ENCODE peak calls at places on chromosomes 3 and 15, in four cellular contexts. U is Peyer's patch, R is testis, F is stomach. N is an unnamed sample.

GRCh38 chr15:81146006-81146405 is 11.9 kb downstream of the CFAP161 start:
- DNase-seq in U (no peak), F (no peak), R (no peak), N (no peak)

GRCh38 chr3:71215351-71215750 is 368.2 kb downstream of the FOXP1 start:
- DNase-seq in R (no peak), F (no peak), U (no peak), N (no peak)

GRCh38 chr15:69990566-69991391 is 106.9 kb downstream of the TLE3 start:
- DNase-seq in U (no peak), R (no peak), F (no peak), N (no peak)

GRCh38 chr3:170421147-170421641 is 2.5 kb downstream of the CLDN11 start:
- DNase-seq in R (peak), U (no peak), F (no peak), N (no peak)

GRCh38 chr3:129003578-129004112 is 2.5 kb downstream of the EFCC1 start:
- DNase-seq in U (peak), F (peak), R (no peak), N (no peak)

GRCh38 chr15:77631790-77632551 is 741 bp downstream of the LINGO1 start:
- DNase-seq in F (no peak), R (no peak), U (no peak), N (no peak)

GRCh38 chr15:62624541-62625399 is 417.8 kb upstream of the TPM1 start:
- DNase-seq in F (no peak), U (no peak), R (peak), N (no peak)

GRCh38 chr3:149584236-149584635 is 73.6 kb downstream of the WWTR1 start:
- DNase-seq in R (no peak), U (no peak), F (no peak), N (no peak)

GRCh38 chr3:48222616-48223513 is at the start of gene CAMP:
- DNase-seq in R (peak), U (peak), F (peak), N (peak)

GRCh38 chr15:90620379-90621134 is 90.8 kb downstream of the CRTC3 start:
- DNase-seq in U (peak), F (no peak), R (no peak), N (no peak)

GRCh38 chr3:43343185-43343584 is 56.8 kb downstream of the SNRK start:
- DNase-seq in R (no peak), U (no peak), F (no peak), N (no peak)

GRCh38 chr15:72515591-72516389 is 41.7 kb downstream of the ARIH1 start:
- DNase-seq in R (no peak), U (no peak), F (no peak), N (no peak)

GRCh38 chr3:185150561-185150960 is 2.3 kb downstream of the C3orf70 start:
- DNase-seq in U (no peak), R (no peak), F (no peak), N (no peak)

GRCh38 chr15:52326758-52327157 is 31.2 kb upstream of the MYO5C start:
- DNase-seq in U (no peak), R (no peak), F (no peak), N (no peak)

GRCh38 chr3:25856902-25857518 is 67.1 kb downstream of the OXSM start:
- DNase-seq in R (no peak), U (peak), F (no peak), N (no peak)

GRCh38 chr3:150303776-150304175 is 104.3 kb upstream of the TSC22D2 start:
- DNase-seq in U (no peak), F (no peak), R (no peak), N (no peak)

GRCh38 chr3:43870844-43871626 is 180.3 kb downstream of the ABHD5 start:
- DNase-seq in U (no peak), R (no peak), F (no peak), N (no peak)

GRCh38 chr3:133329626-133330025 is 70.2 kb upstream of the BFSP2 start:
- DNase-seq in R (no peak), F (no peak), U (no peak), N (no peak)

GRCh38 chr3:101995371-101996046 is 146.2 kb downstream of the NFKBIZ start:
- DNase-seq in R (no peak), F (no peak), U (no peak), N (no peak)

GRCh38 chr15:35674873-35675781 is 129.2 kb upstream of the DPH6 start:
- DNase-seq in U (no peak), F (no peak), R (no peak), N (no peak)

GRCh38 chr3:161770532-161771386 is 274.2 kb downstream of the OTOL1 start:
- DNase-seq in R (no peak), F (no peak), U (no peak), N (no peak)

DNA sequence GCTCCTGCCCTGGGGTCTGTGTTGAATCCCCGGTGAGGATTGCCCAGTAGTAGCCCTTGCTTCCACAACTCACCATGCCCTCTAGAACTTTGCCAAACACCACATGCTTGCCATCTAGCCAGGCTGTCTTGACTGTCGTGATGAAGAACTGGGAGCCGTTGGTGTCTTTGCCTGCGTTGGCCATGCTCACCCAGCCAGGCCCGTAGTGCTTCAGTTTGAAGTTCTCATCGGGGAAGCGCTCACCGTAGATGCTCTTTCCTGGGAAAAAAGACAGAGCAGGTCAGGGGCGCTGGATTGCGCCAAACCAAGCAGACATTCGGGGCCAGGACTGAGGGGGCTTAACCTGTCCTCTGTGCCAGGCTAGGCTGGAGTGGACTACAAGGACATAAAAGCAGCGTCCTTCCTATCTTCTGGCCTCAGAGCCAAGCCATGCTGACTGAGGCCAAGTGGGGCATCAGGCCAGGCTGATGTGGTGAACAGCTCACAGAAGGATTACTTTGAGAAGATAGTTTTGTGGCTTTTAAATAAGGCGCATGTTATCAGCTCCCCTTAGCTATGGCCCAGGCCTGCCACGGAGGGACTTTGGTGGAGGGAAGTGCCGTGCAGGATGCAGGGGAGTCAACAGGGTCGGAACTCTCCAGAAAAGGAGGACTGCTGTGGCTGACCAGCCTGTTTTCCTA is 5.3 kb downstream of the SNX22 start:
- DNase-seq in R (no peak), F (no peak), U (no peak), N (peak)
- TF ChIP-seq POLR2A in R (no peak), F (no peak), U (no peak), N (no peak)

GRCh38 chr3:49673131-49673714 is 928 bp upstream of the APEH start:
- DNase-seq in U (no peak), R (peak), F (no peak), N (no peak)
- TF ChIP-seq POLR2A in U (no peak), R (no peak), F (no peak), N (no peak)

GRCh38 chr3:152835311-152836102 is 576 bp downstream of the P2RY1 start:
- DNase-seq in U (peak), F (peak), R (peak), N (peak)
- TF ChIP-seq POLR2A in U (no peak), F (no peak), R (no peak), N (no peak)

GRCh38 chr3:72448375-72448823 is 399.8 kb downstream of the SHQ1 start:
- DNase-seq in U (peak), R (peak), F (no peak), N (no peak)

GRCh38 chr3:72448858-72449257 is 399.4 kb downstream of the SHQ1 start:
- DNase-seq in F (no peak), U (no peak), R (no peak), N (no peak)

GRCh38 chr3:72445827-72446405 is 402.3 kb downstream of the SHQ1 start:
- DNase-seq in F (no peak), U (no peak), R (no peak), N (no peak)

GRCh38 chr3:72446406-72447058 is 401.7 kb downstream of the SHQ1 start:
- DNase-seq in R (no peak), U (no peak), F (peak), N (peak)

DNA sequence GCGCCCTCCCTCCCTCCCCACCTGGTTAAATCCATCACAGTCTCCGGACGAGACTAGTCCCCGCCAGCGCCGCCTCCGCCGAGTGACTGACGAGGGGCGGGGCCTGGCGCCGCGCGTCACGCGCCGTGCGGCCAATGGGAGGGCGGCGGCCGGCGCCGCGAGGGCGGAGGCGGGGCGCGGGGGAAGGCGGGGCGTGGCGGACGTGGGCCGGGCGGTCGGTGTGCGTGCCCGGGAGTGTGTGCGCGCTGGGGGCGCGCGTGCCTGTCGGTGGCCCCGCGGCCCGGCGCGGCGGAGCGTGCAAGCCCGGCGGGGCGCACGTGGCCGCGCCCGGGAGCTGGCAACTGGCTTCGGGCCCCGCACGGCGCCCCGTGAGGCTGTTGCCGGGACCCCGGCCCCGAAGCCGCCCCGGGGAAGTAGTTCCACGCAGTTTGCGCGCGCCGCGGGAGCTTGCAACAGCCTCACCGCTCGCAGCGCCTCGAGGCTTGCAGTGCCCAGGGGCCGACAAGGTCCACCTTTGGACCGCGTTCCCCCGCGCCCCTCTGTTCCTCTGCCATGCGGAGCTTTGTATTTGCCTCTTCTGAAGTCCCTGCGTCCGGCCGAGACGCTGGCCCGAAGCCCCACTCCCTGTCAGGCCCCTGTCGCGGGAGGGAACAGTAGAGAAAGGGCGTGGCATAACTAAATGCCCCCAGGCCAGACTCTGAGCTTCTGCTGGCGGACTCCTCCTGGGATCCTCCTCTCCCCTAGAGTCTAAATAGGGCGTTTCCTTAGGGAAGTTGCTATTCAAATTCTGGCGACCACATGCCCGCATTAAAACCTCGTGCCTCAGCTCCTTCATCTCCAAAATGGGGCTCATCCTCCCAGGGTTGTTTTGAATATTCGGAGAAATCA is 400.9 kb downstream of the SHQ1 start:
- DNase-seq in U (peak), R (peak), F (peak), N (peak)
- TF ChIP-seq POLR2A in U (peak), R (no peak), F (no peak), N (no peak)